ENCODE peak calls at places on chromosomes 13 and 19, in four cellular contexts. L is MCF 10A, P is NCI-H510A treated with DMSO at 0.1 percent for 48 hours, I is T-helper 9 cell. Z is an unnamed sample.

GRCh38 chr19:18608102-18608804 is 1.7 kb upstream of the CRLF1 start:
- DNase-seq in L (no peak), P (no peak), I (no peak), Z (no peak)

GRCh38 chr19:7894612-7895309 is 6.5 kb downstream of the LRRC8E start:
- DNase-seq in L (peak), P (peak), I (no peak), Z (no peak)

GRCh38 chr13:79637086-79637763 is 156.3 kb downstream of the NDFIP2 start:
- DNase-seq in L (no peak), P (no peak), I (no peak), Z (no peak)

GRCh38 chr13:26485786-26486185 is 71.7 kb upstream of the WASF3 start:
- DNase-seq in L (no peak), P (no peak), I (no peak), Z (no peak)

GRCh38 chr13:30877335-30877734 is 28.7 kb upstream of the MEDAG start:
- DNase-seq in L (peak), P (no peak), I (no peak), Z (peak)

GRCh38 chr19:42601811-42602443 is 7.2 kb upstream of the CEACAM8 start:
- DNase-seq in L (peak), P (no peak), I (peak), Z (peak)

GRCh38 chr13:110617326-110618072 is 2.2 kb downstream of the NAXD start:
- DNase-seq in L (peak), P (peak), I (no peak), Z (peak)

GRCh38 chr19:1351324-1351947 is 32.3 kb upstream of the NDUFS7 start:
- DNase-seq in L (no peak), P (no peak), I (no peak), Z (no peak)

GRCh38 chr13:100291626-100292025 is 202.7 kb downstream of the PCCA start:
- DNase-seq in L (no peak), P (no peak), I (no peak), Z (no peak)

GRCh38 chr13:87129602-87130300 is 541.4 kb upstream of the SLITRK5 start:
- DNase-seq in L (peak), P (no peak), I (no peak), Z (peak)

GRCh38 chr19:53519431-53519830 is 18.5 kb upstream of the ZNF331 start:
- DNase-seq in L (no peak), P (no peak), I (no peak), Z (no peak)

GRCh38 chr13:52983836-52984235 is 44.8 kb upstream of the OLFM4 start:
- DNase-seq in L (no peak), P (no peak), I (no peak), Z (no peak)

GRCh38 chr19:58450836-58451357 is 525 bp upstream of the ZNF324B start:
- DNase-seq in L (peak), P (peak), I (no peak), Z (no peak)

GRCh38 chr13:93341517-93341916 is 114.9 kb downstream of the GPC6 start:
- DNase-seq in L (no peak), P (no peak), I (no peak), Z (no peak)

GRCh38 chr13:95039415-95039814 is 261.8 kb downstream of the ABCC4 start:
- DNase-seq in L (no peak), P (no peak), I (no peak), Z (peak)

GRCh38 chr13:50376895-50377575 is 361.8 kb downstream of the KCNRG start:
- DNase-seq in L (peak), P (no peak), I (no peak), Z (no peak)

GRCh38 chr13:76903544-76904162 is 17.4 kb upstream of the KCTD12 start:
- DNase-seq in L (peak), P (peak), I (peak), Z (peak)

GRCh38 chr19:4910594-4911273 is 1.4 kb downstream of the UHRF1 start:
- DNase-seq in L (peak), P (peak), I (peak), Z (peak)

GRCh38 chr19:56477429-56478338 is 539 bp upstream of the ZNF667 start:
- DNase-seq in L (no peak), P (peak), I (no peak), Z (peak)

GRCh38 chr19:15108145-15108844 is 1.1 kb downstream of the SYDE1 start:
- DNase-seq in L (peak), P (no peak), I (no peak), Z (no peak)

GRCh38 chr13:96844195-96844594 is 150.1 kb downstream of the OXGR1 start:
- DNase-seq in L (no peak), P (no peak), I (no peak), Z (no peak)